ENCODE peak calls at places on chromosome 21, in seven cellular contexts. V is IMR-90, Z is neuronal stem cell, W is mesendoderm, L is mesenchymal stem cell, M is H1, I is trophoblast cell. X is an unnamed sample.

GRCh38 chr21:29187939-29188338 is 57.5 kb downstream of the MAP3K7CL start:
- DNase-seq in V (peak; percentile 96), I (peak; percentile 67), W (no peak), L (peak; percentile 77), M (no peak), Z (no peak), X (no peak)

GRCh38 chr21:46294647-46295176 is 8.6 kb downstream of the YBEY start:
- DNase-seq in L (peak; percentile 39), Z (no peak), W (peak; percentile 31), V (peak; percentile 68), M (no peak), I (peak; percentile 40), X (no peak)

GRCh38 chr21:29256125-29256895 is 42.4 kb upstream of the BACH1 start:
- DNase-seq in Z (no peak), I (no peak), V (no peak), M (no peak), L (no peak), W (no peak), X (no peak)

GRCh38 chr21:22710725-22711124 is 1712.5 kb downstream of the NCAM2 start:
- DNase-seq in L (no peak), M (no peak), I (no peak), Z (no peak), W (no peak), V (no peak), X (no peak)

GRCh38 chr21:19781881-19782652 is 1216.1 kb upstream of the NCAM2 start:
- DNase-seq in L (peak; percentile 41), I (no peak), Z (no peak), V (no peak), W (peak; percentile 14), M (peak; percentile 3), X (peak; percentile 39)

GRCh38 chr21:28856588-28857250 is 136.0 kb downstream of the LTN1 start:
- DNase-seq in I (no peak), W (peak; percentile 34), V (no peak), L (no peak), M (no peak), Z (peak; percentile 1), X (peak; percentile 44)

GRCh38 chr21:36909901-36910561 is 56.4 kb downstream of the HLCS start:
- DNase-seq in M (no peak), W (no peak), I (peak; percentile 98), L (peak; percentile 99), Z (no peak), V (peak; percentile 99), X (no peak)

GRCh38 chr21:29151937-29152336 is 21.5 kb downstream of the MAP3K7CL start:
- DNase-seq in I (no peak), W (no peak), Z (no peak), L (no peak), M (no peak), V (no peak), X (no peak)

GRCh38 chr21:46078322-46078981 is 19.5 kb upstream of the COL6A2 start:
- DNase-seq in V (no peak), W (no peak), L (no peak), I (no peak), M (no peak), Z (no peak), X (peak; percentile 26)

GRCh38 chr21:46424621-46425020 is 34.1 kb upstream of the DIP2A start:
- DNase-seq in I (no peak), Z (no peak), V (no peak), W (no peak), M (no peak), L (no peak), X (no peak)

GRCh38 chr21:40886931-40887330 is 40.0 kb upstream of the DSCAM start:
- DNase-seq in M (no peak), W (no peak), Z (no peak), I (peak; percentile 76), V (no peak), L (no peak), X (no peak)

GRCh38 chr21:20997308-20997632 is 939 bp upstream of the NCAM2 start:
- DNase-seq in Z (peak; percentile 20), L (no peak), V (no peak), M (no peak), W (peak; percentile 34), I (no peak), X (peak; percentile 36)

GRCh38 chr21:27536319-27536718 is 569.4 kb upstream of the ADAMTS5 start:
- DNase-seq in Z (no peak), L (peak; percentile 45), V (peak; percentile 75), I (no peak), W (no peak), M (no peak), X (no peak)

GRCh38 chr21:29221259-29221744 is 77.4 kb upstream of the BACH1 start:
- DNase-seq in M (no peak), I (no peak), L (no peak), Z (no peak), W (no peak), V (peak; percentile 98), X (no peak)

GRCh38 chr21:29194847-29195246 is 64.4 kb downstream of the MAP3K7CL start:
- DNase-seq in W (no peak), L (peak; percentile 65), I (peak; percentile 79), Z (no peak), V (peak; percentile 39), M (no peak), X (no peak)

DNA sequence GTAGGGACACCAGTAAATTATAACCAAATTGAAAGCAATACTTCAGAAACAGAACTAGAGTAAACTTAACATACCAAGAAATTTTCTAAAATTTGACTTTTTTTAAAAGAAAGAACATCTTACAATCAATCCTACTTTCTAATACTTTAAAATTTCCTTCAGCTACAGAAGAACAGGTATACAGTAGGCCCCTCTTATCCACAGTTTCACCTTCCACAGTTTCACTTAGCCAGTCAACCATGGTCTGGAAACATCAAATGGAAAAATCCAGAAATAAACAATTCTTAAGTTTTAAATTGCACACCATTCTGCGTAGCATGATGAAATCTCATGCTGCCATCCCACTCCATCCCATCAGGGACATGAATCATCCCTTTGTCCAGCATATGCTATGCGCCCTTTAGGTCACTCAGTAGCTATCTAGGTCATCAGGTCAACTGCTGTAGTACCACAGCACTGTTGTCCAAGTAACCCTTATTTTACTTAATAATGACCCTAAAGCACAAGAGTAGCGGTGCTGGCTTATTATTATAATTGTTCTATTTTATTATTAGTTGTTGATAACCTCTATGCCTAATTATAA is 67.7 kb downstream of the HSF2BP start:
- DNase-seq in W (no peak), L (peak; percentile 72), V (no peak), I (peak; percentile 72), M (no peak), Z (no peak), X (no peak)
- H3K9ac ChIP-seq in W (no peak overlapping the region), L (no peak overlapping the region), V (no peak overlapping the region), I (no peak overlapping the region), M (no peak overlapping the region), Z (no peak overlapping the region), X (no peak overlapping the region)

GRCh38 chr21:42688841-42689371 is 35.5 kb downstream of the PDE9A start:
- DNase-seq in Z (no peak), W (no peak), V (no peak), I (no peak), L (no peak), M (no peak), X (no peak)

GRCh38 chr21:42685036-42685435 is 31.6 kb downstream of the PDE9A start:
- DNase-seq in M (no peak), I (no peak), V (no peak), Z (no peak), L (no peak), W (no peak), X (no peak)

GRCh38 chr21:42685954-42686500 is 32.6 kb downstream of the PDE9A start:
- DNase-seq in Z (no peak), L (no peak), M (no peak), I (peak; percentile 2), V (no peak), W (no peak), X (no peak)

GRCh38 chr21:42688226-42688840 is 34.9 kb downstream of the PDE9A start:
- DNase-seq in V (no peak), W (no peak), I (no peak), Z (no peak), L (no peak), M (no peak), X (no peak)

DNA sequence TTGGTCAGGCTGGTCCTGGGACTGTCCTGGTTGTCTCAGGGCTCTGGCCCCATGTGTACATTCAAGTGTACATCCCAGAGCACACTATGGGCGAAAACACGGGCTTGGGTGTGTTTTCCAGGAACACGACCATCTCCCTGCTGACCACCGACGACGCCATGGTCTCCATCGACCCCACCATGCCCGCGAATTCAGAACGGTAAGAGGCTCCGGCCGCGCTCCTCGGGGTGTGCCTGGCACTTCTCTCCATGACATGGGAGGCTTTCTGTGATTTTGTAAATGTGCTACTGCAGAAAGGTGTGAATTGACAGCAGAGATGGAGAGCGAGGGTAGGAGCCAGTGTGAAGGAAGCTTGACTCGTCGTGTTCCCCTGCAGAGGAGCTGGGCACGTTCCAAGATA is 34.4 kb downstream of the PDE9A start:
- DNase-seq in L (no peak), W (no peak), V (no peak), M (no peak), Z (no peak), I (no peak), X (no peak)
- H2BK5ac ChIP-seq in L (no peak overlapping the region), W (no peak overlapping the region), V (no peak overlapping the region), M (no peak overlapping the region), Z (no peak overlapping the region), I (no peak overlapping the region), X (no peak overlapping the region)

GRCh38 chr21:38622827-38623209 is 124.5 kb upstream of the ERG start:
- DNase-seq in W (no peak), I (no peak), L (no peak), Z (no peak), M (no peak), V (no peak), X (no peak)

GRCh38 chr21:38622081-38622826 is 124.0 kb upstream of the ERG start:
- DNase-seq in Z (no peak), L (no peak), I (no peak), W (no peak), M (no peak), V (no peak), X (no peak)

GRCh38 chr21:38621132-38621531 is 122.9 kb upstream of the ERG start:
- DNase-seq in W (peak; percentile 46), I (no peak), M (no peak), Z (no peak), V (no peak), L (no peak), X (no peak)

GRCh38 chr21:38623552-38623951 is 125.3 kb upstream of the ERG start:
- DNase-seq in L (no peak), Z (no peak), I (no peak), W (no peak), M (no peak), V (no peak), X (no peak)

DNA sequence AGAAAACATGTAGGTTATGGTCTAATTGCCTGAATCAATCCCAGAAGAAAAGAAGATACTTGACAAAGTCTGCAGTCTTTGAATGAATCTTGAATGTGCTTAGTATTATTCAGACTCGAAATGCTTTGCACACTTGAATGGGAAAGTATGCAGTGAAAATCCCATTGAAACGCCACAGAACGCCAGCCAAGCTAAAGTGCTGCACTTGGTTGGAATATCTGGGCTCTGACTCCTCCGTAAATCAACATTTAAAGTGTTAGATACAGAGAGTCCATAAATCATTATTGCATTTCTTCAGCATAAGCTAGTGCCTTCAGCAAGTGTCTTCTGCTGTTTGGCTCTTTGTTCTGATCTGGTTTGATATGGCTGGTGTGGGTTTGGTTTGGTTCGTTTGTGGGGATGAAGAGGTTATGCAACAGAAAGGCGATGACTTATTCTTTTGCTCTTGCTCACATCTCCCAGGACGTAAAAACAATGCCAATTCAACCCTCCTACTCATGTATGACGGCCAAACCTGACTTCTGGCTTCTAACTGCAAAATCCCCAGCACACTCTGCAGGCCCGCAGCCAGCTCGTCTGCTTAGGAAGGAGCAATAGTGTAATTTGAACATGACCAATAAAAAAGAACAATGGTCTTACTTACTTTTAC is 121.7 kb upstream of the ERG start:
- DNase-seq in W (no peak), Z (no peak), L (no peak), I (no peak), M (no peak), V (no peak), X (no peak)
- H3K9ac ChIP-seq in W (no peak overlapping the region), Z (no peak overlapping the region), L (peak overlapping the region; percentile 3), I (no peak overlapping the region), M (no peak overlapping the region), V (no peak overlapping the region), X (no peak overlapping the region)

GRCh38 chr21:32338209-32338921 is 39.7 kb downstream of the MRAP start:
- DNase-seq in V (no peak), M (no peak), L (no peak), I (no peak), Z (no peak), W (no peak), X (no peak)
- H2BK5ac ChIP-seq in V (no peak overlapping the region), M (no peak overlapping the region), L (no peak overlapping the region), I (no peak overlapping the region), Z (no peak overlapping the region), W (no peak overlapping the region), X (no peak overlapping the region)

X was measured in H9.